ENCODE peak calls at places on chromosome 1, in six cellular contexts. V is cardiac fibroblast, S is WTC11, D is left ventricle myocardium inferior, H is kidney, G is adrenal gland. O is an unnamed sample.

GRCh38 chr1:57678138-57678537 is 254.3 kb upstream of the DAB1 start:
- DNase-seq in V (no peak), S (no peak), D (no peak), H (no peak), G (no peak), O (no peak)

GRCh38 chr1:1085911-1086841 is 12.1 kb upstream of the RNF223 start:
- DNase-seq in V (no peak), S (no peak), D (no peak), H (peak), G (no peak), O (no peak)

GRCh38 chr1:26889580-26890466 is at the start of gene GPN2:
- DNase-seq in V (peak), S (peak), D (peak), H (peak), G (peak), O (peak)

GRCh38 chr1:205648212-205648910 is 16.6 kb upstream of the ELK4 start:
- DNase-seq in V (no peak), S (no peak), D (no peak), H (no peak), G (no peak), O (no peak)

GRCh38 chr1:170377896-170378634 is 153.9 kb upstream of the GORAB start:
- DNase-seq in V (peak), S (no peak), D (no peak), H (no peak), G (no peak), O (no peak)

GRCh38 chr1:228154685-228155571 is 5.2 kb downstream of the GJC2 start:
- DNase-seq in V (no peak), S (peak), D (peak), H (peak), G (peak), O (no peak)

GRCh38 chr1:236848274-236848925 is 53.3 kb downstream of the MTR start:
- DNase-seq in V (no peak), S (no peak), D (no peak), H (no peak), G (no peak), O (no peak)

GRCh38 chr1:21217812-21218596 is 41.3 kb upstream of the EIF4G3 start:
- DNase-seq in V (peak), S (peak), D (no peak), H (peak), G (no peak), O (peak)

GRCh38 chr1:20903452-20903851 is 116.3 kb upstream of the HP1BP3 start:
- DNase-seq in V (peak), S (no peak), D (no peak), H (no peak), G (no peak), O (no peak)

GRCh38 chr1:55338448-55338820 is 123.3 kb upstream of the USP24 start:
- DNase-seq in V (peak), S (no peak), D (no peak), H (no peak), G (no peak), O (no peak)

GRCh38 chr1:201774224-201774982 is 54.6 kb upstream of the IPO9 start:
- DNase-seq in V (peak), S (no peak), D (no peak), H (no peak), G (no peak), O (peak)

GRCh38 chr1:154772611-154773515 is 97.2 kb downstream of the KCNN3 start:
- DNase-seq in V (no peak), S (peak), D (no peak), H (no peak), G (no peak), O (no peak)

GRCh38 chr1:213481395-213481794 is 430.4 kb downstream of the RPS6KC1 start:
- DNase-seq in V (no peak), S (no peak), D (no peak), H (no peak), G (no peak), O (no peak)

GRCh38 chr1:203217139-203217621 is 12.3 kb downstream of the CHIT1 start:
- DNase-seq in V (no peak), S (peak), D (no peak), H (no peak), G (no peak), O (no peak)

GRCh38 chr1:86429830-86430229 is 5.9 kb downstream of the CLCA2 start:
- DNase-seq in V (peak), S (no peak), D (no peak), H (no peak), G (peak), O (peak)

GRCh38 chr1:38571726-38572125 is 287.8 kb downstream of the RRAGC start:
- DNase-seq in V (no peak), S (no peak), D (no peak), H (no peak), G (no peak), O (no peak)
- TF ChIP-seq CTCF in V (no peak), S (no peak), D (no peak), H (no peak), G (no peak), O (no peak)

GRCh38 chr1:40161125-40161887 is at the start of gene RLF:
- DNase-seq in V (peak), S (peak), D (peak), H (peak), G (peak), O (peak)
- TF ChIP-seq CTCF in V (no peak), S (no peak), D (no peak), H (no peak), G (no peak), O (no peak)

DNA sequence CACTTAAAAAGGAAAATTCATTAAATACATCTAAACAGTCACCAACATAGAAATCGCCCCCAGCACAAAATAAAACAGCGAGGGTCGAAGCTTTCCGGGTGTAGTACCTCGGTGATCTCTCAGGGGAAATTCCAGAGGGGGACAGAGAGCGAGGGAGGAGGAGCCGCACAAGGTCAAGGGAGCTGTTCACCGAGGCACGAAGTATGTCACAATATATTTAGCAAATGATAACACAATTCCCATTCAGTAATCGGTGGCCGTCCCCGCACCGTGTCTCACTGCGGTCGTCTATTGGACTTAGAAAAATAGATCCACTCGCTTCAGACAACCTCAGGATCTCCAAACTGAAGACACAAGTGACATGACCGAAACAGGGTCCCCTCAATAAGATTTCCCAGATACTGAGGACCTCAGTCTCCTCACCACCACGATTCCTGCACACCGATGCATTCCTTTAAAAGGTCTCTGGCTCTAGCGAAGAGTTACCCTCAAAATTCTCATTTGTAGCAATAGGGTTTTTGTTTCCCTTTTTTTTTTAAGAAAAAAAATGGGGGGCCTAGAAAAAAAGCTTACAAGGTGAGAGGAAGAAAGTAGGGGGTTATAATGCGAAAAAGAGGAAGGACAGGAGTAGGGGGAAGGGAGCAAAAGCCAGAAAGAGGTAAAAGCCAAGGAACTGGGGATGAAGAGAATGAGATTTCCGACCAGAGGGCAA is 1.1 kb downstream of the LPGAT1 start:
- DNase-seq in V (peak), S (peak), D (peak), H (no peak), G (peak), O (no peak)
- TF ChIP-seq CTCF in V (no peak), S (no peak), D (peak), H (no peak), G (no peak), O (no peak)

DNA sequence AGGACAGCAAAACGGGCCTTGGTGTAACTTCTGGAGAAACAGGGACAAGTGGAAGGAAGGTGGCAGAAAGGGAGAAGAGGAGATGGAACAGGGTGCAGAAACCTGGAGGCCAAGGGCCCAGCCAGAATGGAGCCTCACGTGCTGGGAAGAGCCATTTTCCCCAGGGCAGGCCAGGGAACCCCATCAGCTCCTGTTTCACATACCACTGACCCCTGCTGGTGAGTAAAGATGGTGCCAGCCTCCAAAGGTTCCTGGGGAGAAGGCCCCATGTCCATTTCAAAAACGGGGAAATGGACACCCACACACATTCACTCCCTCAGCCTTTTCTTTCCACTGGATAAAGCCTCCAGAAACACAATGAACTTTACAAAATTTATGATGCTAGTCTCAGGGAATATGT is 57.6 kb upstream of the JUN start:
- DNase-seq in V (no peak), S (peak), D (no peak), H (no peak), G (no peak), O (no peak)
- TF ChIP-seq CTCF in V (peak), S (peak), D (peak), H (peak), G (no peak), O (peak)

GRCh38 chr1:19330449-19331135 is 18.5 kb downstream of the SLC66A1 start:
- DNase-seq in V (no peak), S (no peak), D (no peak), H (no peak), G (no peak), O (no peak)

GRCh38 chr1:19327736-19328135 is 15.6 kb downstream of the SLC66A1 start:
- DNase-seq in V (no peak), S (no peak), D (no peak), H (no peak), G (no peak), O (no peak)

GRCh38 chr1:19329611-19330010 is 17.5 kb downstream of the SLC66A1 start:
- DNase-seq in V (no peak), S (no peak), D (no peak), H (no peak), G (no peak), O (no peak)

GRCh38 chr1:19328486-19328885 is 16.4 kb downstream of the SLC66A1 start:
- DNase-seq in V (no peak), S (no peak), D (no peak), H (no peak), G (no peak), O (no peak)

DNA sequence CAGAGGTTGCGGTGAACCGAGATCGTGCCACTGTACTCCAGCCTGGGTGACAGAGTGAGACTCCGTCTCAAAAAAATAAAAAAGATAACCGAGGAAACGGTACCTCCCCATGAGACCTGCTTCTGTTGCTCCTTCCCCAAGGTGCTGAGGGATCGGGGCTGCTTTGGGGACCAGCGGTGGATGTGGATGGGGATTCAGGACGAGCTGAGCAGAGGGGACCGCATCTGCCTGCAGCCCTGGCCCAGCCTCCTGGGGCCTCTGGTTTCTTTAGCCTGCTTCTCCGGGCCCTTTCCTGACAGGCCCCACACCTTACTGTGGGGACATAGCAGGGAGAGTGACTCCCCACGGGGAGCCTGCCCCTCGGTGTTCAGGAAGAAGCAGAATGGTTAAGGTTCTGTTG is 17.1 kb downstream of the SLC66A1 start:
- DNase-seq in V (no peak), S (no peak), D (no peak), H (no peak), G (no peak), O (no peak)
- TF ChIP-seq CTCF in V (no peak), S (no peak), D (no peak), H (no peak), G (no peak), O (no peak)

GRCh38 chr1:101317590-101317989 is 80.8 kb downstream of the S1PR1 start:
- DNase-seq in V (no peak), S (peak), D (no peak), H (no peak), G (no peak), O (no peak)
- TF ChIP-seq CTCF in V (no peak), S (peak), D (no peak), H (no peak), G (no peak), O (peak)

GRCh38 chr1:61588736-61589381 is 136.1 kb downstream of the TM2D1 start:
- DNase-seq in V (peak), S (peak), D (peak), H (no peak), G (peak), O (peak)

GRCh38 chr1:61585714-61586113 is 139.2 kb downstream of the TM2D1 start:
- DNase-seq in V (no peak), S (no peak), D (no peak), H (peak), G (no peak), O (no peak)

GRCh38 chr1:61589382-61589765 is 135.6 kb downstream of the TM2D1 start:
- DNase-seq in V (no peak), S (no peak), D (peak), H (no peak), G (no peak), O (no peak)

GRCh38 chr1:61591316-61591715 is 133.6 kb downstream of the TM2D1 start:
- DNase-seq in V (no peak), S (no peak), D (no peak), H (no peak), G (no peak), O (no peak)
- TF ChIP-seq CTCF in V (no peak), S (no peak), D (no peak), H (no peak), G (no peak), O (no peak)

GRCh38 chr1:151523331-151523730 is 12.1 kb downstream of the CGN start:
- DNase-seq in V (no peak), S (no peak), D (no peak), H (no peak), G (no peak), O (no peak)

GRCh38 chr1:151518431-151518830 is 7.2 kb downstream of the CGN start:
- DNase-seq in V (no peak), S (no peak), D (no peak), H (no peak), G (no peak), O (no peak)

GRCh38 chr1:151519667-151520066 is 8.5 kb downstream of the CGN start:
- DNase-seq in V (no peak), S (no peak), D (no peak), H (no peak), G (no peak), O (no peak)

GRCh38 chr1:151518936-151519335 is 7.7 kb downstream of the CGN start:
- DNase-seq in V (no peak), S (no peak), D (no peak), H (no peak), G (no peak), O (no peak)

GRCh38 chr1:151520359-151520758 is 9.2 kb downstream of the CGN start:
- DNase-seq in V (no peak), S (no peak), D (no peak), H (no peak), G (no peak), O (no peak)
- TF ChIP-seq CTCF in V (no peak), S (no peak), D (no peak), H (no peak), G (no peak), O (no peak)